ENCODE peak calls at places on chromosomes 13 and 19, in five cellular contexts. H is epithelial cell of esophagus, U is AG04450, A is fibroblast of lung, B is omental fat pad. E is an unnamed sample.

GRCh38 chr13:77022341-77022740 is 4.6 kb downstream of the FBXL3 start:
- DNase-seq in H (peak), U (no peak), A (no peak), B (no peak), E (no peak)

GRCh38 chr13:53821632-53822031 is 793.0 kb downstream of the OLFM4 start:
- DNase-seq in H (no peak), U (no peak), A (no peak), B (no peak), E (no peak)

GRCh38 chr13:35840991-35841604 is 290.1 kb downstream of the DCLK1 start:
- DNase-seq in H (no peak), U (no peak), A (no peak), B (no peak), E (no peak)

GRCh38 chr19:6866646-6867255 is 20.6 kb upstream of the ADGRE1 start:
- DNase-seq in H (no peak), U (no peak), A (no peak), B (no peak), E (peak)

GRCh38 chr19:46373573-46374359 is 26.9 kb downstream of the PPP5C start:
- DNase-seq in H (peak), U (no peak), A (no peak), B (no peak), E (peak)

GRCh38 chr13:37735293-37735692 is 134.3 kb downstream of the TRPC4 start:
- DNase-seq in H (no peak), U (no peak), A (no peak), B (no peak), E (no peak)

GRCh38 chr13:113930711-113931637 is 42.9 kb downstream of the C13orf46 start:
- DNase-seq in H (no peak), U (no peak), A (no peak), B (peak), E (no peak)

GRCh38 chr13:29369060-29369743 is 226.3 kb downstream of the SLC7A1 start:
- DNase-seq in H (peak), U (no peak), A (peak), B (no peak), E (peak)

GRCh38 chr19:39202998-39203355 is 1.1 kb downstream of the SYCN start:
- DNase-seq in H (no peak), U (no peak), A (no peak), B (no peak), E (no peak)

GRCh38 chr13:43132228-43132627 is 108.8 kb downstream of the DNAJC15 start:
- DNase-seq in H (peak), U (no peak), A (peak), B (no peak), E (peak)

GRCh38 chr13:51825165-51825592 is 19.8 kb downstream of the TMEM272 start:
- DNase-seq in H (peak), U (no peak), A (no peak), B (no peak), E (peak)

GRCh38 chr13:95160112-95160906 is 140.9 kb downstream of the ABCC4 start:
- DNase-seq in H (peak), U (peak), A (peak), B (no peak), E (no peak)

GRCh38 chr13:40875583-40875982 is 86.2 kb downstream of the SLC25A15 start:
- DNase-seq in H (peak), U (no peak), A (no peak), B (no peak), E (no peak)

GRCh38 chr19:37930416-37930815 is 23.4 kb downstream of the SIPA1L3 start:
- DNase-seq in H (no peak), U (no peak), A (no peak), B (no peak), E (peak)

GRCh38 chr19:33477781-33478180 is 43.8 kb downstream of the PEPD start:
- DNase-seq in H (no peak), U (no peak), A (no peak), B (no peak), E (no peak)

GRCh38 chr13:41520016-41520698 is 62.8 kb downstream of the RGCC start:
- DNase-seq in H (no peak), U (no peak), A (no peak), B (no peak), E (no peak)